ENCODE peak calls at places on chromosomes 11 and 22, in six cellular contexts. One of them, this sample, is unnamed.

GRCh38 chr11:83734120-83734519 is 448.0 kb upstream of the CCDC90B start:
- DNase-seq in NAMALWA: no peak
- DNase-seq in NCI-H2029 treated with DMSO at 0.1 percent for 48 hours: no peak
- DNase-seq in astrocyte of the spinal cord: no peak
- DNase-seq in AG09319: no peak
- DNase-seq in right cardiac atrium: no peak
- DNase-seq in this sample: no peak

GRCh38 chr11:128597209-128597608 is 9.9 kb upstream of the ETS1 start:
- DNase-seq in NAMALWA: no peak
- DNase-seq in NCI-H2029 treated with DMSO at 0.1 percent for 48 hours: no peak
- DNase-seq in astrocyte of the spinal cord: no peak
- DNase-seq in AG09319: no peak
- DNase-seq in right cardiac atrium: no peak
- DNase-seq in this sample: no peak

GRCh38 chr11:123357990-123358827 is 71.9 kb upstream of the GRAMD1B start:
- DNase-seq in NAMALWA: no peak
- DNase-seq in NCI-H2029 treated with DMSO at 0.1 percent for 48 hours: peak
- DNase-seq in astrocyte of the spinal cord: peak
- DNase-seq in AG09319: no peak
- DNase-seq in right cardiac atrium: peak
- DNase-seq in this sample: peak

GRCh38 chr11:65471410-65471762 is 27.5 kb upstream of the MALAT1 start:
- DNase-seq in NAMALWA: peak
- DNase-seq in NCI-H2029 treated with DMSO at 0.1 percent for 48 hours: no peak
- DNase-seq in astrocyte of the spinal cord: peak
- DNase-seq in AG09319: no peak
- DNase-seq in right cardiac atrium: peak
- DNase-seq in this sample: peak

GRCh38 chr11:125990244-125990643 is 44.4 kb downstream of the VSIG10L2 start:
- DNase-seq in NAMALWA: no peak
- DNase-seq in NCI-H2029 treated with DMSO at 0.1 percent for 48 hours: peak
- DNase-seq in astrocyte of the spinal cord: peak
- DNase-seq in AG09319: no peak
- DNase-seq in right cardiac atrium: no peak
- DNase-seq in this sample: peak

GRCh38 chr11:7668464-7668863 is 4.8 kb downstream of the CYB5R2 start:
- DNase-seq in NAMALWA: no peak
- DNase-seq in NCI-H2029 treated with DMSO at 0.1 percent for 48 hours: no peak
- DNase-seq in astrocyte of the spinal cord: no peak
- DNase-seq in AG09319: no peak
- DNase-seq in right cardiac atrium: no peak
- DNase-seq in this sample: no peak

GRCh38 chr11:2107941-2108630 is 31.1 kb downstream of the IGF2 start:
- DNase-seq in NAMALWA: no peak
- DNase-seq in NCI-H2029 treated with DMSO at 0.1 percent for 48 hours: no peak
- DNase-seq in astrocyte of the spinal cord: no peak
- DNase-seq in AG09319: no peak
- DNase-seq in right cardiac atrium: no peak
- DNase-seq in this sample: no peak

GRCh38 chr22:31361743-31362142 is 15.6 kb upstream of the PATZ1 start:
- DNase-seq in NAMALWA: no peak
- DNase-seq in NCI-H2029 treated with DMSO at 0.1 percent for 48 hours: no peak
- DNase-seq in astrocyte of the spinal cord: no peak
- DNase-seq in AG09319: no peak
- DNase-seq in right cardiac atrium: no peak
- DNase-seq in this sample: no peak

GRCh38 chr11:3810951-3811350 is 2.6 kb downstream of the PGAP2 start:
- DNase-seq in NAMALWA: no peak
- DNase-seq in NCI-H2029 treated with DMSO at 0.1 percent for 48 hours: no peak
- DNase-seq in astrocyte of the spinal cord: no peak
- DNase-seq in AG09319: no peak
- DNase-seq in right cardiac atrium: no peak
- DNase-seq in this sample: no peak

GRCh38 chr22:31295831-31296230 is 3.5 kb upstream of the PIK3IP1 start:
- DNase-seq in NAMALWA: no peak
- DNase-seq in NCI-H2029 treated with DMSO at 0.1 percent for 48 hours: no peak
- DNase-seq in astrocyte of the spinal cord: no peak
- DNase-seq in AG09319: no peak
- DNase-seq in right cardiac atrium: no peak
- DNase-seq in this sample: peak

GRCh38 chr11:63918576-63919171 is 1.7 kb upstream of the RCOR2 start:
- DNase-seq in NAMALWA: no peak
- DNase-seq in NCI-H2029 treated with DMSO at 0.1 percent for 48 hours: no peak
- DNase-seq in astrocyte of the spinal cord: no peak
- DNase-seq in AG09319: no peak
- DNase-seq in right cardiac atrium: peak
- DNase-seq in this sample: peak

GRCh38 chr11:109040303-109040702 is 375.4 kb downstream of the DDX10 start:
- DNase-seq in NAMALWA: peak
- DNase-seq in NCI-H2029 treated with DMSO at 0.1 percent for 48 hours: no peak
- DNase-seq in astrocyte of the spinal cord: no peak
- DNase-seq in AG09319: no peak
- DNase-seq in right cardiac atrium: no peak
- DNase-seq in this sample: no peak

GRCh38 chr22:50141891-50142363 is 28.6 kb upstream of the PANX2 start:
- DNase-seq in NAMALWA: peak
- DNase-seq in NCI-H2029 treated with DMSO at 0.1 percent for 48 hours: peak
- DNase-seq in astrocyte of the spinal cord: no peak
- DNase-seq in AG09319: no peak
- DNase-seq in right cardiac atrium: peak
- DNase-seq in this sample: peak

GRCh38 chr11:8544807-8545206 is 49.2 kb downstream of the STK33 start:
- DNase-seq in NAMALWA: no peak
- DNase-seq in NCI-H2029 treated with DMSO at 0.1 percent for 48 hours: no peak
- DNase-seq in astrocyte of the spinal cord: no peak
- DNase-seq in AG09319: no peak
- DNase-seq in right cardiac atrium: no peak
- DNase-seq in this sample: no peak

GRCh38 chr11:60625262-60625661 is 74.2 kb upstream of the MS4A8 start:
- DNase-seq in NAMALWA: peak
- DNase-seq in NCI-H2029 treated with DMSO at 0.1 percent for 48 hours: no peak
- DNase-seq in astrocyte of the spinal cord: peak
- DNase-seq in AG09319: no peak
- DNase-seq in right cardiac atrium: no peak
- DNase-seq in this sample: peak

GRCh38 chr11:62439785-62440602 is 21.2 kb downstream of the SCGB1A1 start:
- DNase-seq in NAMALWA: no peak
- DNase-seq in NCI-H2029 treated with DMSO at 0.1 percent for 48 hours: no peak
- DNase-seq in astrocyte of the spinal cord: no peak
- DNase-seq in AG09319: no peak
- DNase-seq in right cardiac atrium: peak
- DNase-seq in this sample: no peak

GRCh38 chr11:2271077-2271326 is 614 bp upstream of the ASCL2 start:
- DNase-seq in NAMALWA: no peak
- DNase-seq in NCI-H2029 treated with DMSO at 0.1 percent for 48 hours: no peak
- DNase-seq in astrocyte of the spinal cord: no peak
- DNase-seq in AG09319: no peak
- DNase-seq in right cardiac atrium: peak
- DNase-seq in this sample: no peak

GRCh38 chr11:96001037-96001436 is 77.1 kb upstream of the MTMR2 start:
- DNase-seq in NAMALWA: no peak
- DNase-seq in NCI-H2029 treated with DMSO at 0.1 percent for 48 hours: no peak
- DNase-seq in astrocyte of the spinal cord: peak
- DNase-seq in AG09319: peak
- DNase-seq in right cardiac atrium: peak
- DNase-seq in this sample: no peak

GRCh38 chr22:26428515-26429457 is at the start of gene ASPHD2:
- DNase-seq in NAMALWA: peak
- DNase-seq in NCI-H2029 treated with DMSO at 0.1 percent for 48 hours: no peak
- DNase-seq in astrocyte of the spinal cord: peak
- DNase-seq in AG09319: no peak
- DNase-seq in right cardiac atrium: peak
- DNase-seq in this sample: peak